ENCODE peak calls at places on chromosomes 13 and 19, in eight cellular contexts. Y is cardiac fibroblast, F is neural progenitor cell, H is left ventricle myocardium inferior, U is mucosa of descending colon, C is Panc1, R is progenitor cell of endocrine pancreas, X is AG09319. V is an unnamed sample.

GRCh38 chr19:19342086-19343015 is 21.7 kb downstream of the MAU2 start:
- DNase-seq in Y (peak), F (peak), H (peak), U (peak), C (no peak), R (peak), X (no peak), V (peak)

GRCh38 chr19:6821639-6822310 is 49.3 kb downstream of the VAV1 start:
- DNase-seq in Y (no peak), F (no peak), H (no peak), U (no peak), C (no peak), R (no peak), X (no peak), V (no peak)

GRCh38 chr13:33352023-33352422 is 66.5 kb upstream of the STARD13 start:
- DNase-seq in Y (no peak), F (no peak), H (no peak), U (peak), C (no peak), R (no peak), X (no peak), V (no peak)

GRCh38 chr13:48110930-48111721 is 16.2 kb upstream of the MED4 start:
- DNase-seq in Y (no peak), F (no peak), H (peak), U (no peak), C (no peak), R (no peak), X (no peak), V (no peak)

GRCh38 chr13:35378939-35379338 is 97.5 kb downstream of the MAB21L1 start:
- DNase-seq in Y (peak), F (no peak), H (no peak), U (no peak), C (no peak), R (no peak), X (no peak), V (no peak)

GRCh38 chr19:40285353-40286234 is 449 bp upstream of the AKT2 start:
- DNase-seq in Y (peak), F (peak), H (peak), U (peak), C (peak), R (peak), X (peak), V (peak)

GRCh38 chr13:112153364-112153763 is 86.4 kb downstream of the SOX1 start:
- DNase-seq in Y (no peak), F (no peak), H (no peak), U (no peak), C (no peak), R (no peak), X (no peak), V (no peak)

GRCh38 chr19:33306191-33306590 is 3.9 kb upstream of the CEBPA start:
- DNase-seq in Y (no peak), F (no peak), H (no peak), U (no peak), C (no peak), R (no peak), X (no peak), V (no peak)

GRCh38 chr19:36488118-36488815 is 1.1 kb downstream of the ZNF566 start:
- DNase-seq in Y (no peak), F (no peak), H (no peak), U (no peak), C (no peak), R (no peak), X (no peak), V (no peak)

GRCh38 chr13:72258340-72258981 is 391.5 kb upstream of the DACH1 start:
- DNase-seq in Y (no peak), F (no peak), H (no peak), U (no peak), C (no peak), R (no peak), X (no peak), V (peak)

GRCh38 chr13:108963846-108964600 is 334.6 kb downstream of the MYO16 start:
- DNase-seq in Y (peak), F (no peak), H (no peak), U (no peak), C (no peak), R (no peak), X (no peak), V (no peak)

GRCh38 chr19:15897738-15898276 is at the start of gene CYP4F2:
- DNase-seq in Y (no peak), F (no peak), H (no peak), U (peak), C (no peak), R (no peak), X (no peak), V (no peak)

GRCh38 chr13:22505489-22505888 is 675.3 kb upstream of the SGCG start:
- DNase-seq in Y (no peak), F (no peak), H (no peak), U (no peak), C (no peak), R (no peak), X (no peak), V (no peak)

GRCh38 chr13:73411067-73411809 is 352.4 kb downstream of the KLF5 start:
- DNase-seq in Y (no peak), F (no peak), H (no peak), U (no peak), C (no peak), R (no peak), X (no peak), V (no peak)

GRCh38 chr13:82062772-82063171 is 1721.8 kb upstream of the SPRY2 start:
- DNase-seq in Y (no peak), F (no peak), H (no peak), U (no peak), C (no peak), R (no peak), X (no peak), V (no peak)

GRCh38 chr19:36006955-36007354 is 1.7 kb downstream of the SYNE4 start:
- DNase-seq in Y (no peak), F (no peak), H (no peak), U (no peak), C (no peak), R (no peak), X (no peak), V (no peak)

DNA sequence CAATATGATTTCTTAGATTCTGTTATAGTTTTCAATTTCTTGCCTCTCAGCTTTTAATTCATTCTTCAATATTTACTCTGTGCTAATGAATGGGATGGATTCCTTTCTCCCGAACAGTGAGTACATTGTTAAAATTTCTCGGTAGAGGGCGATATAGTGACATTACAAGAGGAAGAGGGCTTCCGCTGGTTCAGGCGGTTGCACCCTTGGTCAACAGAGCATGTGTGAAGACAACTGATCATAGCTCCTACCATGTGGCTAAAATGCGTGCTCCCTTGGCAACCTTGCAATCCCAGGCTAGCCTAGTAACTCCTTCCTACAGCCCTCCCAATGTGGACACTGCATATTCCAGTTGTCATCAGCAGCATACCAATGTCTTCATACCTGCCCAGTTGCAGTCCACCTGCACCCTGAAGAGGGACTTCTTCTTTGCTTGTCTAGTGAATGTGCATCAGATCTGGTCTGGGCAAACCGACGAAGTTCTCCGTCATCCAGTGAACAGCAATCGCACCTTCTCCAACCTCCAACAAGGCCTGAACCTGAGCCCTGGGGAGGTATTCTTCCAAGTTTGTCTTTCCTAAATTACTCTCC is 653.0 kb upstream of the GPC6 start:
- DNase-seq in Y (peak), F (peak), H (no peak), U (no peak), C (no peak), R (no peak), X (no peak), V (peak)
- TF ChIP-seq CTCF in Y (no peak), F (peak), H (peak), U (no peak), C (peak), R (peak), X (no peak), V (peak)

DNA sequence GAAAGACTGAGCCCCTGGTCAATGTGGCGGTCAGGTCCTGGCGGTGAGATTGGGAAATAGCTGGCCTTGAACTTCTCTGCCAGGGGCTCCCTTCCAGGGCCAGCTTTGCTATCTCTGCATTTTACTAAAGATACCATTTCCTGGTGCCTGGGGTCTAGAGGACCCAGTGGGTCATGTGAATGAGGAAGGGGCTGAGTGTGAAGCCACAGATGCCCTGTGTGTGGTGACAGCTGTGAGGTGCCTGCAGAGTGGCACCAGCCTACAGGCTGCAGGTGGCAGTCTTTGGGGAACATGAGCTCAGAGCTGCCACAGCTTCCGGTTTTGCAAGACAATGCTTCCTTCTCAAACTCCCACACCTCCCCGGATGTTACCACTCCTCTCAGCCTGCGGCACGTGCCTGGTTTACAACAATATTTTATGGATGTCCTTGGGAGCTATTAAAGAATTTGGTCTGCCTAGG is 5.2 kb upstream of the MLNR start:
- DNase-seq in Y (peak), F (no peak), H (no peak), U (peak), C (no peak), R (no peak), X (no peak), V (no peak)
- TF ChIP-seq CTCF in Y (no peak), F (no peak), H (no peak), U (no peak), C (no peak), R (no peak), X (no peak), V (no peak)

DNA sequence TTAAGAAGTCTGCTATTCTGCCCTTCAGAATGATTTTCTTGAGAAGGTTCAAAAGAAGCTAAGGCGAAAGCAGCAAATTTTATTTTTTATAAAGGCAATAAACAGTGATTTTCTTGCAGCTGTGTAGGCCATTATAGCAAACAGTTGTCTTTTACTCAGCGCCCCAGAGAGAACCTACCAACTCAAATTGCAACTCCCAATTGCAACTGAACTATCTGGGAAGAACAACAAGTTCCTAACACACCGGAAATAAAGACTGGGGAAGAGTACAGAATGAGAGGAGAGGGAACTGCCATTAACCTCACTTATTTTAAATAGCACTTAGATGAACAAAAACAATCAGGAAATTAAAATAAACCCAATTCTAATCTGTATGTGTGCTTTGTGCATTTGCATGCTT is 171.2 kb downstream of the KCTD12 start:
- DNase-seq in Y (no peak), F (no peak), H (no peak), U (no peak), C (no peak), R (no peak), X (no peak), V (no peak)
- TF ChIP-seq CTCF in Y (no peak), F (no peak), H (no peak), U (no peak), C (no peak), R (no peak), X (no peak), V (no peak)

GRCh38 chr13:19957320-19958118 is 1.0 kb upstream of the ZMYM2 start:
- DNase-seq in Y (peak), F (peak), H (peak), U (peak), C (no peak), R (peak), X (no peak), V (peak)
- TF ChIP-seq CTCF in Y (peak), F (peak), H (peak), U (peak), C (peak), R (peak), X (peak), V (peak)